ENCODE peak calls at places on chromosome 7, in seven cellular contexts. One of them, this sample, is unnamed.

GRCh38 chr7:157423348-157423747 is 86.5 kb downstream of the DNAJB6 start:
- DNase-seq in prostate gland: no peak
- DNase-seq in psoas muscle: no peak
- DNase-seq in naive thymus-derived CD4-positive, alpha-beta T cell: no peak
- DNase-seq in dorsolateral prefrontal cortex: no peak
- DNase-seq in left ventricle myocardium inferior: no peak
- DNase-seq in endothelial cell of umbilical vein: peak
- DNase-seq in this sample: no peak

GRCh38 chr7:3065724-3066143 is 22.1 kb upstream of the CARD11 start:
- DNase-seq in prostate gland: peak
- DNase-seq in left ventricle myocardium inferior: no peak
- DNase-seq in psoas muscle: no peak
- DNase-seq in endothelial cell of umbilical vein: no peak
- DNase-seq in dorsolateral prefrontal cortex: no peak
- DNase-seq in naive thymus-derived CD4-positive, alpha-beta T cell: peak
- DNase-seq in this sample: no peak

GRCh38 chr7:156473476-156474240 is 166.9 kb upstream of the RNF32 start:
- DNase-seq in prostate gland: peak
- DNase-seq in psoas muscle: no peak
- DNase-seq in endothelial cell of umbilical vein: peak
- DNase-seq in left ventricle myocardium inferior: peak
- DNase-seq in naive thymus-derived CD4-positive, alpha-beta T cell: no peak
- DNase-seq in dorsolateral prefrontal cortex: no peak
- DNase-seq in this sample: no peak

GRCh38 chr7:50714851-50715250 is 67.8 kb downstream of the GRB10 start:
- DNase-seq in psoas muscle: no peak
- DNase-seq in left ventricle myocardium inferior: no peak
- DNase-seq in prostate gland: no peak
- DNase-seq in dorsolateral prefrontal cortex: no peak
- DNase-seq in endothelial cell of umbilical vein: no peak
- DNase-seq in naive thymus-derived CD4-positive, alpha-beta T cell: no peak
- DNase-seq in this sample: no peak

GRCh38 chr7:155141562-155141961 is 71.4 kb downstream of the HTR5A start:
- DNase-seq in dorsolateral prefrontal cortex: no peak
- DNase-seq in prostate gland: no peak
- DNase-seq in psoas muscle: no peak
- DNase-seq in naive thymus-derived CD4-positive, alpha-beta T cell: no peak
- DNase-seq in left ventricle myocardium inferior: no peak
- DNase-seq in endothelial cell of umbilical vein: no peak
- DNase-seq in this sample: no peak

GRCh38 chr7:105776068-105776790 is 100.2 kb downstream of the ATXN7L1 start:
- DNase-seq in dorsolateral prefrontal cortex: no peak
- DNase-seq in prostate gland: no peak
- DNase-seq in psoas muscle: peak
- DNase-seq in endothelial cell of umbilical vein: peak
- DNase-seq in left ventricle myocardium inferior: no peak
- DNase-seq in naive thymus-derived CD4-positive, alpha-beta T cell: no peak
- DNase-seq in this sample: peak

GRCh38 chr7:45873355-45873754 is 473 bp upstream of the CCDC201 start:
- DNase-seq in psoas muscle: no peak
- DNase-seq in left ventricle myocardium inferior: no peak
- DNase-seq in naive thymus-derived CD4-positive, alpha-beta T cell: no peak
- DNase-seq in prostate gland: no peak
- DNase-seq in endothelial cell of umbilical vein: no peak
- DNase-seq in dorsolateral prefrontal cortex: no peak
- DNase-seq in this sample: no peak

GRCh38 chr7:90595801-90596683 is at the start of gene CDK14:
- DNase-seq in endothelial cell of umbilical vein: peak
- DNase-seq in left ventricle myocardium inferior: peak
- DNase-seq in dorsolateral prefrontal cortex: peak
- DNase-seq in naive thymus-derived CD4-positive, alpha-beta T cell: peak
- DNase-seq in psoas muscle: peak
- DNase-seq in prostate gland: peak
- DNase-seq in this sample: peak

GRCh38 chr7:114468844-114469243 is 54.2 kb downstream of the FOXP2 start:
- DNase-seq in prostate gland: no peak
- DNase-seq in dorsolateral prefrontal cortex: no peak
- DNase-seq in psoas muscle: no peak
- DNase-seq in left ventricle myocardium inferior: no peak
- DNase-seq in endothelial cell of umbilical vein: no peak
- DNase-seq in naive thymus-derived CD4-positive, alpha-beta T cell: no peak
- DNase-seq in this sample: no peak

GRCh38 chr7:79461660-79462059 is 8.2 kb upstream of the MAGI2 start:
- DNase-seq in dorsolateral prefrontal cortex: no peak
- DNase-seq in psoas muscle: no peak
- DNase-seq in naive thymus-derived CD4-positive, alpha-beta T cell: no peak
- DNase-seq in left ventricle myocardium inferior: no peak
- DNase-seq in endothelial cell of umbilical vein: peak
- DNase-seq in prostate gland: no peak
- DNase-seq in this sample: no peak

GRCh38 chr7:158406817-158407216 is 180.8 kb downstream of the PTPRN2 start:
- DNase-seq in endothelial cell of umbilical vein: no peak
- DNase-seq in psoas muscle: no peak
- DNase-seq in left ventricle myocardium inferior: no peak
- DNase-seq in prostate gland: no peak
- DNase-seq in dorsolateral prefrontal cortex: no peak
- DNase-seq in naive thymus-derived CD4-positive, alpha-beta T cell: no peak
- DNase-seq in this sample: no peak

GRCh38 chr7:18693401-18693800 is 197.9 kb downstream of the HDAC9 start:
- DNase-seq in prostate gland: no peak
- DNase-seq in left ventricle myocardium inferior: no peak
- DNase-seq in naive thymus-derived CD4-positive, alpha-beta T cell: no peak
- DNase-seq in endothelial cell of umbilical vein: peak
- DNase-seq in psoas muscle: peak
- DNase-seq in dorsolateral prefrontal cortex: no peak
- DNase-seq in this sample: no peak

GRCh38 chr7:28993371-28993770 is 35.2 kb upstream of the TRIL start:
- DNase-seq in dorsolateral prefrontal cortex: no peak
- DNase-seq in left ventricle myocardium inferior: no peak
- DNase-seq in psoas muscle: no peak
- DNase-seq in naive thymus-derived CD4-positive, alpha-beta T cell: no peak
- DNase-seq in prostate gland: no peak
- DNase-seq in endothelial cell of umbilical vein: no peak
- DNase-seq in this sample: no peak

DNA sequence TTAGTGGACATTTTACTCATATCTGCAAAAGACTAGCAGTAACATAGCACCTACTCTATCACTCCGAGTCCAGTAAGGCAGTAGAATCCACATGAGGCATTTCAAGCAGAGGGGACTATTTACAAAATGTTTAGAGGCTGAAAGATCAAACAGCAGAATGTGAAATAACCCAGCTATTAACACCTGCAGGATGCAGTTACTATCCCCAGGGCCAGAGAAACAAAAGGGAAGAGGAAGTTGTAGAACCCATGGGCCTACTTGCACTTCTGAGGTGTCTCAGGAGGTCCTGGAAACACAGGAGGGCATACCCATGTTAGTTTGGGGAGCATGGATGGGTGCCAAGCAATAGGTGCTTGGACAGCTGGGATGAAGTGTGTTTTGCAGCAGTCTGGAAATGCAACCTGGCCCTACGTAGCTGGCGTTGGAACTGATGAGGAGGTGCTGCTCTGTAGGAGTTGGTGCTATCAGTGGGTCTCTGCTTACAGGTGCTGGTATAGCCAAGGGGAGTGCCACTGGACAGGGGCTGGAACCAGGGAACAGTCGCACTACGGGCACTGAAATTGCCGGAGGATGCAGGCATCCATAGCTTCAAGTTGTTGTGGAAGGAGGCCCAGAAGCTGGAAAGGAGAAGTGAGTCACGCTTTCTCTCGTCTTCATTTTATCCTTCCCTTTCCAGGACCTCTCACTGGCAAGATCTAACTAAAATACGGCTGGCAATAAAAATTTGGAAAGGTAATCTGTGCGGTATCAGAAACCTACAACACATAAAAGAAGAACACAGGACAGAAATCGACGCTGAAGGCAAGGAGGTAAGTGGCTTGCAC is 25.9 kb downstream of the MACC1 start:
- DNase-seq in left ventricle myocardium inferior: no peak
- DNase-seq in naive thymus-derived CD4-positive, alpha-beta T cell: no peak
- DNase-seq in endothelial cell of umbilical vein: no peak
- DNase-seq in psoas muscle: no peak
- DNase-seq in dorsolateral prefrontal cortex: no peak
- DNase-seq in prostate gland: no peak
- DNase-seq in this sample: no peak
- H3K27ac ChIP-seq in left ventricle myocardium inferior: no peak
- H3K27ac ChIP-seq in naive thymus-derived CD4-positive, alpha-beta T cell: no peak
- H3K27ac ChIP-seq in endothelial cell of umbilical vein: no peak
- H3K27ac ChIP-seq in psoas muscle: no peak
- H3K27ac ChIP-seq in dorsolateral prefrontal cortex: no peak
- H3K27ac ChIP-seq in prostate gland: no peak
- H3K27ac ChIP-seq in this sample: peak

GRCh38 chr7:92633211-92633906 is 43.2 kb upstream of the FAM133B start:
- DNase-seq in naive thymus-derived CD4-positive, alpha-beta T cell: no peak
- DNase-seq in psoas muscle: no peak
- DNase-seq in left ventricle myocardium inferior: no peak
- DNase-seq in dorsolateral prefrontal cortex: no peak
- DNase-seq in endothelial cell of umbilical vein: peak
- DNase-seq in prostate gland: peak
- DNase-seq in this sample: no peak
- H3K4me3 ChIP-seq in naive thymus-derived CD4-positive, alpha-beta T cell: no peak
- H3K4me3 ChIP-seq in psoas muscle: no peak
- H3K4me3 ChIP-seq in left ventricle myocardium inferior: peak
- H3K4me3 ChIP-seq in dorsolateral prefrontal cortex: no peak
- H3K4me3 ChIP-seq in endothelial cell of umbilical vein: no peak
- H3K4me3 ChIP-seq in prostate gland: no peak
- H3K4me3 ChIP-seq in this sample: no peak

DNA sequence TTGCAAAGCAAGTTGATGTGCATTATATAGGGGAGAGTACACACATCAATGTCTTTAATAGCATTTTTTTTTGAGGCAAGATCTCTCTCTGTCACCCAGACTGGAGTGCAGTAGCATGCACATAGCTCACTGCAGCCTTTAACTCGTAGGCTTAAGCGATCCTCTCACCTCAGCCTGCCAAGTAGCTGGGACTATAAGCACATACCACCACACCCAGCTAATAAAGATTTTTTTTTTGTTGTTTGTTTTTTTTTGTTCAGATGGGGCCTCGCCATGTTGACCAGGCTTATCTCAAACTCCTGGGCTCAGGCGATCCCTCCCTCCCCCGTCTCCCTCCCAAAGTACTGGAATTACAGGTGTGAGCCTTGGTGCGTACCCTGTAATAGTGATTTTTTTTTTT is 1.5 kb downstream of the UMAD1 start:
- DNase-seq in endothelial cell of umbilical vein: no peak
- DNase-seq in psoas muscle: no peak
- DNase-seq in dorsolateral prefrontal cortex: no peak
- DNase-seq in naive thymus-derived CD4-positive, alpha-beta T cell: no peak
- DNase-seq in left ventricle myocardium inferior: no peak
- DNase-seq in prostate gland: peak
- DNase-seq in this sample: no peak
- H3K27ac ChIP-seq in endothelial cell of umbilical vein: no peak
- H3K27ac ChIP-seq in psoas muscle: no peak
- H3K27ac ChIP-seq in dorsolateral prefrontal cortex: no peak
- H3K27ac ChIP-seq in naive thymus-derived CD4-positive, alpha-beta T cell: no peak
- H3K27ac ChIP-seq in left ventricle myocardium inferior: peak
- H3K27ac ChIP-seq in prostate gland: peak
- H3K27ac ChIP-seq in this sample: no peak

DNA sequence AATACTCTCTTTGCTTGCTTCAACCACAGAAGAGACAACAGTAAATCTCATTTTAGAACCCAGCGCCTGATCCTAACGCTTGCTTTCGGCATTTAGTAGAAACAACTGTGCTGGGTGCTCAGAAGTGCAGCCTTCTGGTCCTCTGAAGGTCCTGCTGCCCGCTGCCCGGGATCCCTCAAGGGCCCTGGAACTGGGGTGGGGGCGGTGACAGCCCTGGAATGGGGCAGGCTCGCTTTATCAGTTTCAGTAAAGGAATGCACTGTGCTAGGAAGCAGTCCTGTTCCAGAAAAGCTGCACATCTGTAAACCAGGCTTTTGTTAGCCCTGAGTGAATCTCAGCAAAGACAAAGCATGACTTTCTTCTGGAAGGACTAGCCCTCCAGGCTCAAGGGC is 254.6 kb downstream of the TNS3 start:
- DNase-seq in prostate gland: no peak
- DNase-seq in endothelial cell of umbilical vein: no peak
- DNase-seq in left ventricle myocardium inferior: peak
- DNase-seq in psoas muscle: no peak
- DNase-seq in dorsolateral prefrontal cortex: no peak
- DNase-seq in naive thymus-derived CD4-positive, alpha-beta T cell: no peak
- DNase-seq in this sample: no peak
- H3K4me3 ChIP-seq in prostate gland: no peak
- H3K4me3 ChIP-seq in endothelial cell of umbilical vein: no peak
- H3K4me3 ChIP-seq in left ventricle myocardium inferior: peak
- H3K4me3 ChIP-seq in psoas muscle: peak
- H3K4me3 ChIP-seq in dorsolateral prefrontal cortex: peak
- H3K4me3 ChIP-seq in naive thymus-derived CD4-positive, alpha-beta T cell: no peak
- H3K4me3 ChIP-seq in this sample: no peak

DNA sequence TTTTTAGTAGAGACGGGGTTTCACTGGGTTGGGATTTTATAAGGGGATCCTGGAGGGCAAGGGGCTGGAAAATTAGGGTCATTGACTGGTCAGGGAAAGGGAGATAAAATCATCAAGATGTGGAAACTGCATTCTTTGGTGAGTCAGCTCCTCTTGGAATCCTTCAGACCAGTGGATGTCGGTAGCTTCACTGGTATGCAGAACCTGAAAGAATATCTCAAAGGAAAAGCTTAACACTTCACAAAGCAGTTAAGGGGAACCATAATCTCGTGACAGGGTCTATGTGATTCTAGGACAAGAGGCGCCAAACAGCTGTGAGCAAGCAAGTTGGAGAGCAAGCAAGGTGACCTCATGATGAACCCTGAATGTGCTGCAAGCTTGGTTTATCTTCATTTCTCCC is 634.7 kb upstream of the AUTS2 start:
- DNase-seq in naive thymus-derived CD4-positive, alpha-beta T cell: no peak
- DNase-seq in dorsolateral prefrontal cortex: no peak
- DNase-seq in left ventricle myocardium inferior: no peak
- DNase-seq in endothelial cell of umbilical vein: no peak
- DNase-seq in psoas muscle: no peak
- DNase-seq in prostate gland: no peak
- DNase-seq in this sample: no peak
- H3K27ac ChIP-seq in naive thymus-derived CD4-positive, alpha-beta T cell: no peak
- H3K27ac ChIP-seq in dorsolateral prefrontal cortex: no peak
- H3K27ac ChIP-seq in left ventricle myocardium inferior: no peak
- H3K27ac ChIP-seq in endothelial cell of umbilical vein: no peak
- H3K27ac ChIP-seq in psoas muscle: no peak
- H3K27ac ChIP-seq in prostate gland: no peak
- H3K27ac ChIP-seq in this sample: no peak

GRCh38 chr7:137482466-137482865 is 138.9 kb upstream of the PTN start:
- DNase-seq in prostate gland: no peak
- DNase-seq in left ventricle myocardium inferior: no peak
- DNase-seq in psoas muscle: no peak
- DNase-seq in endothelial cell of umbilical vein: no peak
- DNase-seq in naive thymus-derived CD4-positive, alpha-beta T cell: no peak
- DNase-seq in dorsolateral prefrontal cortex: no peak
- DNase-seq in this sample: no peak
- H3K4me3 ChIP-seq in prostate gland: no peak
- H3K4me3 ChIP-seq in left ventricle myocardium inferior: no peak
- H3K4me3 ChIP-seq in psoas muscle: no peak
- H3K4me3 ChIP-seq in endothelial cell of umbilical vein: no peak
- H3K4me3 ChIP-seq in naive thymus-derived CD4-positive, alpha-beta T cell: no peak
- H3K4me3 ChIP-seq in dorsolateral prefrontal cortex: no peak
- H3K4me3 ChIP-seq in this sample: no peak

GRCh38 chr7:16753102-16753931 is at the start of gene TSPAN13:
- DNase-seq in left ventricle myocardium inferior: peak
- DNase-seq in psoas muscle: peak
- DNase-seq in endothelial cell of umbilical vein: peak
- DNase-seq in prostate gland: peak
- DNase-seq in naive thymus-derived CD4-positive, alpha-beta T cell: peak
- DNase-seq in dorsolateral prefrontal cortex: peak
- DNase-seq in this sample: peak
- H3K27ac ChIP-seq in left ventricle myocardium inferior: peak
- H3K27ac ChIP-seq in psoas muscle: no peak
- H3K27ac ChIP-seq in endothelial cell of umbilical vein: peak
- H3K27ac ChIP-seq in prostate gland: peak
- H3K27ac ChIP-seq in naive thymus-derived CD4-positive, alpha-beta T cell: no peak
- H3K27ac ChIP-seq in dorsolateral prefrontal cortex: peak
- H3K27ac ChIP-seq in this sample: peak

This sample was measured in lung.